ENCODE peak calls at places on chromosome 16, in seven cellular contexts. One of them, this sample, is unnamed. For H3K4me1, the result is how much of the 10 kb centered on the place peaks cover.

GRCh38 chr16:23500866-23501234 is 9.4 kb downstream of the GGA2 start:
- DNase-seq in upper lobe of left lung: no peak
- DNase-seq in mucosa of descending colon: no peak
- DNase-seq in uterus: no peak
- DNase-seq in heart right ventricle: no peak
- DNase-seq in psoas muscle: no peak
- DNase-seq in body of pancreas: no peak
- DNase-seq in this sample: no peak

GRCh38 chr16:72560617-72561016 is 388.7 kb upstream of the PMFBP1 start:
- DNase-seq in upper lobe of left lung: no peak
- DNase-seq in mucosa of descending colon: no peak
- DNase-seq in uterus: no peak
- DNase-seq in heart right ventricle: no peak
- DNase-seq in psoas muscle: no peak
- DNase-seq in body of pancreas: no peak
- DNase-seq in this sample: no peak

GRCh38 chr16:78198299-78198698 is 98.8 kb downstream of the WWOX start:
- DNase-seq in upper lobe of left lung: no peak
- DNase-seq in mucosa of descending colon: no peak
- DNase-seq in uterus: no peak
- DNase-seq in heart right ventricle: no peak
- DNase-seq in psoas muscle: no peak
- DNase-seq in body of pancreas: no peak
- DNase-seq in this sample: no peak

GRCh38 chr16:53465606-53466290 is 31.5 kb downstream of the RBL2 start:
- DNase-seq in upper lobe of left lung: no peak
- DNase-seq in mucosa of descending colon: no peak
- DNase-seq in uterus: no peak
- DNase-seq in heart right ventricle: no peak
- DNase-seq in psoas muscle: no peak
- DNase-seq in body of pancreas: peak
- DNase-seq in this sample: no peak

GRCh38 chr16:17515421-17516210 is 44.9 kb upstream of the XYLT1 start:
- DNase-seq in upper lobe of left lung: no peak
- DNase-seq in mucosa of descending colon: no peak
- DNase-seq in uterus: no peak
- DNase-seq in heart right ventricle: no peak
- DNase-seq in psoas muscle: no peak
- DNase-seq in body of pancreas: no peak
- DNase-seq in this sample: no peak

GRCh38 chr16:17944345-17944744 is 392.2 kb downstream of the NPIPA8 start:
- DNase-seq in upper lobe of left lung: no peak
- DNase-seq in mucosa of descending colon: no peak
- DNase-seq in uterus: no peak
- DNase-seq in heart right ventricle: no peak
- DNase-seq in psoas muscle: no peak
- DNase-seq in body of pancreas: no peak
- DNase-seq in this sample: no peak

GRCh38 chr16:81112453-81112852 is 16.3 kb upstream of the GCSH start:
- DNase-seq in upper lobe of left lung: no peak
- DNase-seq in mucosa of descending colon: no peak
- DNase-seq in uterus: no peak
- DNase-seq in heart right ventricle: no peak
- DNase-seq in psoas muscle: no peak
- DNase-seq in body of pancreas: no peak
- DNase-seq in this sample: no peak

GRCh38 chr16:55091213-55091870 is 160.7 kb downstream of the IRX5 start:
- DNase-seq in upper lobe of left lung: peak
- DNase-seq in mucosa of descending colon: no peak
- DNase-seq in uterus: no peak
- DNase-seq in heart right ventricle: no peak
- DNase-seq in psoas muscle: no peak
- DNase-seq in body of pancreas: no peak
- DNase-seq in this sample: no peak

GRCh38 chr16:81767987-81768592 is 11.0 kb upstream of the PLCG2 start:
- DNase-seq in upper lobe of left lung: no peak
- DNase-seq in mucosa of descending colon: no peak
- DNase-seq in uterus: no peak
- DNase-seq in heart right ventricle: no peak
- DNase-seq in psoas muscle: no peak
- DNase-seq in body of pancreas: peak
- DNase-seq in this sample: no peak

GRCh38 chr16:11624645-11625607 is 38.2 kb upstream of the LITAF start:
- DNase-seq in upper lobe of left lung: no peak
- DNase-seq in mucosa of descending colon: no peak
- DNase-seq in uterus: no peak
- DNase-seq in heart right ventricle: no peak
- DNase-seq in psoas muscle: no peak
- DNase-seq in body of pancreas: no peak
- DNase-seq in this sample: no peak

GRCh38 chr16:11245222-11245737 is 10.7 kb downstream of the SOCS1 start:
- DNase-seq in upper lobe of left lung: no peak
- DNase-seq in mucosa of descending colon: no peak
- DNase-seq in uterus: no peak
- DNase-seq in heart right ventricle: no peak
- DNase-seq in psoas muscle: no peak
- DNase-seq in body of pancreas: no peak
- DNase-seq in this sample: no peak

GRCh38 chr16:11183035-11183812 is 72.8 kb downstream of the SOCS1 start:
- DNase-seq in upper lobe of left lung: no peak
- DNase-seq in mucosa of descending colon: no peak
- DNase-seq in uterus: no peak
- DNase-seq in heart right ventricle: no peak
- DNase-seq in psoas muscle: no peak
- DNase-seq in body of pancreas: no peak
- DNase-seq in this sample: no peak

GRCh38 chr16:29825145-29826044 is 5.1 kb downstream of the MVP start:
- DNase-seq in upper lobe of left lung: no peak
- DNase-seq in mucosa of descending colon: peak
- DNase-seq in uterus: peak
- DNase-seq in heart right ventricle: peak
- DNase-seq in psoas muscle: peak
- DNase-seq in body of pancreas: no peak
- DNase-seq in this sample: no peak

GRCh38 chr16:29820730-29821662 is 734 bp downstream of the MVP start:
- DNase-seq in upper lobe of left lung: peak
- DNase-seq in mucosa of descending colon: peak
- DNase-seq in uterus: peak
- DNase-seq in heart right ventricle: peak
- DNase-seq in psoas muscle: no peak
- DNase-seq in body of pancreas: peak
- DNase-seq in this sample: no peak

GRCh38 chr16:29821663-29822115 is 1.4 kb downstream of the MVP start:
- DNase-seq in upper lobe of left lung: no peak
- DNase-seq in mucosa of descending colon: peak
- DNase-seq in uterus: peak
- DNase-seq in heart right ventricle: no peak
- DNase-seq in psoas muscle: no peak
- DNase-seq in body of pancreas: no peak
- DNase-seq in this sample: no peak

GRCh38 chr16:29826342-29826695 is 6.1 kb downstream of the MVP start:
- DNase-seq in upper lobe of left lung: no peak
- DNase-seq in mucosa of descending colon: peak
- DNase-seq in uterus: no peak
- DNase-seq in heart right ventricle: no peak
- DNase-seq in psoas muscle: no peak
- DNase-seq in body of pancreas: no peak
- DNase-seq in this sample: no peak

DNA sequence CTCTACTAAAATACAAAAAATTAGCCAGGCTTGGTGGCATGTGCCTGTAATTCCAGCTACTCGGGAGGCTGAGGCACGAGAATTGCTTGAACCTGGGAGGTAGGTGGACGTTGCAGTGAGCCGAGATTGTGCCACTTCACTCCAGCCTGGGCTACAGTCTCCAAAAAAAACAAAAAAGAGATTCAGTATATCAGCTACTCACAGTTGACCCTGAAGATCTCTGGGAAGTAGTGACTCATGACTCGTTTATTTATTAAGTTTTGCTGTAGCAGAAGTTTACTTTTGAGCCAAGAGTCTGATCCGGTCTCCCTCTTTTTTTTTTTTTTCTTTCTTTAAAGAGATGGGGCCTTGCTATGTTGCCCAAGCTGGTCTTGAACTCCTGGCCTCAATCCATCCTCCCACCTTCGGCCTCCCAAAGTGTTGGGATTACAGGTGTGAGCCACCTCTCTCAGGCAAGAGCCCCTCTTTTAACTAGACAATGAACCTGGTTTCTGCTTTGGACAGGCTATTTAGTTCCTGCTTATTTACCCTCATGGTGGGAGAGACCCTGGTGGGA is 4.4 kb downstream of the MVP start:
- DNase-seq in upper lobe of left lung: no peak
- DNase-seq in mucosa of descending colon: no peak
- DNase-seq in uterus: no peak
- DNase-seq in heart right ventricle: no peak
- DNase-seq in psoas muscle: no peak
- DNase-seq in body of pancreas: no peak
- DNase-seq in this sample: no peak
- H3K4me3 ChIP-seq in upper lobe of left lung: peak
- H3K4me3 ChIP-seq in mucosa of descending colon: no peak
- H3K4me3 ChIP-seq in uterus: peak
- H3K4me3 ChIP-seq in heart right ventricle: no peak
- H3K4me3 ChIP-seq in psoas muscle: peak
- H3K4me3 ChIP-seq in body of pancreas: no peak
- H3K4me3 ChIP-seq in this sample: no peak

DNA sequence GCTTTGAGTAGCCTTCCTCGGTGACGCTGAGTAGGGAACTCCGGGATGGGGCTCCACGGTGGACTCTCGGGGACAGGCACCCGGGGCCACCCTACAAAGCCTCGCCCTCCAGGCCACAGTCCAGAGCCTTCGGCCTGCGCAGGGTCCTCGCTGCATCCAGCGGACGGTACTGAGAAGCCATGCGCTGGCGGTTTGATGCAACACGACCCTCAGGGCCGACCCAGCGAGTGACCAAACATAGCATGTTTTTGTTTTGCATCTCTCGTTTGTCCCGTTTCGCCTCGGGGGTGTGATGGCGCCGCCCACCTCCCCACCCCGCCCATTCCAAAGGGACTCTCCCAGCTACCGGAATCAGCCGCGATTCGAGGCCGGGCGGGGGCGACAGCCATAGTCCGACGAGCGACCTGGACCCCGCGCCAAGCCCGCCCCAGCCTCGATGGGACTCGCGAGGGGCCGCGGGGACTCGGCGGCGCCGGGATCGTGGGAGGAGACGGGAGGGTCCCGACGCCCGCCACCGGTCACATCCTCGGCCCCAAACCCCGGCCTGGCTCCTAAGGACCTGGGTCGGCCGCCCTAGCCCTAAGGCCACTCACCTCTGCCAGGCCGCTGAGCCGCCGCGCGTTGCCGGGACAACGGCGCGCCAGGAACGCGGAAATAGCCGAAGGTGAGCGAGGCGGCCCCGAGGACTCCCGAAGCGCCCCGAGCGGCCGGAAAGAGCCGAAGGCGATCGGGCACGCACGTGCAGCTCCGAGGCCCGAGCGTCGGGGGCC is 1.6 kb downstream of the IFT140 start:
- DNase-seq in upper lobe of left lung: peak
- DNase-seq in mucosa of descending colon: peak
- DNase-seq in uterus: peak
- DNase-seq in heart right ventricle: peak
- DNase-seq in psoas muscle: peak
- DNase-seq in body of pancreas: peak
- DNase-seq in this sample: peak
- TF ChIP-seq CTCF in upper lobe of left lung: no peak
- TF ChIP-seq CTCF in mucosa of descending colon: no peak
- TF ChIP-seq CTCF in uterus: no peak
- TF ChIP-seq CTCF in heart right ventricle: no peak
- TF ChIP-seq CTCF in psoas muscle: no peak
- TF ChIP-seq CTCF in body of pancreas: no peak
- TF ChIP-seq CTCF in this sample: no peak

DNA sequence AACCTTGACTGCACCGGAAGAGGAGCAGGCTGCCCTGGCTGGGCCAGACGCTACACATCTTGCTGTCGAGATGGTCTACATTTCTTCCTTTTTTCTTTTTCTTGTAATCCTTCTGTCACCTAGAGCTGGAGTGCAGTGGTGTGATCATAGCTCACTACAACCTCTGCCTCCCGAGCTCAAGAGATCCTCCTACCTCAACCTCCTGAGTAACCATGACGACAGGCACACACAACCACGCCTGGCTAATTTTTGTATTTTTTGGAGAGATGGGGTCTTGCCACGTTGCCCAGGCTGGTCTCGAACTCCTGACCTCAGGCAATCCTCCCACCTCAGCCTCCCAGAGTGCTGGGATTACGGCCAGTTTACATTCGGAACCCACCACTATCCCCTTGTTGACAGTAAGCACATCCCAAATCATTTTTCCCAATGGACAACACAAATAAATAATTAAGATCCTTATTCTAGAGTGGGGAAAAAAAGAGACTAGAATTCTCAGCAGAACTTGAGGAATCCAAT is 79.0 kb downstream of the ANKRD11 start:
- DNase-seq in upper lobe of left lung: no peak
- DNase-seq in mucosa of descending colon: no peak
- DNase-seq in uterus: no peak
- DNase-seq in heart right ventricle: no peak
- DNase-seq in psoas muscle: no peak
- DNase-seq in body of pancreas: no peak
- DNase-seq in this sample: no peak
- H3K4me1 ChIP-seq in upper lobe of left lung: half or more
- H3K4me1 ChIP-seq in mucosa of descending colon: under half
- H3K4me1 ChIP-seq in uterus: under half
- H3K4me1 ChIP-seq in heart right ventricle: half or more
- H3K4me1 ChIP-seq in psoas muscle: half or more
- H3K4me1 ChIP-seq in body of pancreas: half or more
- H3K4me1 ChIP-seq in this sample: half or more

DNA sequence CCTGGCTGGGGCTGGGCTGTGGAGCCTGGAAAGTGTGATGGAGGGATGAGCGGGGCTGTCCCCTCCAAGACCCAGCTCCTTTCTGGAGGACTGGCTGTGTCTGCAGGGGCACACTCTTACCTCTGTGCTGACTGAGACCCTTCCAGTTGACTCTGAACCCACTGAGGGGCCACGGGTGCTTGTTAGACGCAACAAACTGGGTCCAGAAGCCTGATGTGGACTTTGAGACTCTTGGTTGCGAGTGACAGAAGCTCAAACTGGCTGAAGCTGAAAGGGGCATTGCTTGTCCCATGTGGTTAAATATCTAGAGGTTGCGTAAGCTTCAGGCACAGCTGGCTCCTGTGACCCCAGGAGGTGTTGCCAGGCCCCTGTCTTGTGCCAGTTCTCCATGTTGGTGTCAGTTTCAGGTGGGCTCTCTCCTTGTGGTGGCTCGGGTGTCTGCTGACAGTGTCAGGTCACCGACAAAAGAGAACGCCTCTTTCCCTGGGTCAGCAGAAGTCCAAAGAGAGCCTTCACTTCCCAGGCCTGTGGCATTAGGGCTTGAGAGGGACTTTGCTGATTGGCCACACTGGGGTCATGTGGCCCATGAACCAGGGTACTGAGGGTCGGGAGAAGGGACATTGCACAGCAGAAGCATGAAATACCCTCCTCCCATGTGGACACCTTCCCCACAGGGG is 16.7 kb downstream of the ADCY7 start:
- DNase-seq in upper lobe of left lung: no peak
- DNase-seq in mucosa of descending colon: no peak
- DNase-seq in uterus: no peak
- DNase-seq in heart right ventricle: no peak
- DNase-seq in psoas muscle: no peak
- DNase-seq in body of pancreas: no peak
- DNase-seq in this sample: no peak
- H3K4me3 ChIP-seq in upper lobe of left lung: no peak
- H3K4me3 ChIP-seq in mucosa of descending colon: no peak
- H3K4me3 ChIP-seq in uterus: no peak
- H3K4me3 ChIP-seq in heart right ventricle: no peak
- H3K4me3 ChIP-seq in psoas muscle: no peak
- H3K4me3 ChIP-seq in body of pancreas: no peak
- H3K4me3 ChIP-seq in this sample: no peak